ENCODE peak calls at places on chromosomes 13 and 19, in five cellular contexts. Y is putamen; Q is astrocyte of the spinal cord; K is CD8-positive, alpha-beta T cell; N is suprapubic skin. C is an unnamed sample.

GRCh38 chr19:14333101-14333871 is 48.0 kb upstream of the ADGRE5 start:
- DNase-seq in Y (no peak), Q (peak; percentile 6), K (no peak), N (no peak), C (no peak)

GRCh38 chr19:46494936-46495788 is 505 bp downstream of the PNMA8B start:
- DNase-seq in Y (no peak), Q (no peak), K (no peak), N (no peak), C (no peak)

GRCh38 chr13:24741016-24741662 is 22.8 kb upstream of the RNF17 start:
- DNase-seq in Y (no peak), Q (no peak), K (no peak), N (no peak), C (no peak)

GRCh38 chr19:23273022-23273593 is 22.9 kb upstream of the ZNF724 start:
- DNase-seq in Y (peak; percentile 22), Q (peak; percentile 22), K (peak; percentile 12), N (no peak), C (no peak)

GRCh38 chr19:19540707-19541515 is 2.8 kb downstream of the CILP2 start:
- DNase-seq in Y (no peak), Q (no peak), K (peak; percentile 72), N (peak; percentile 76), C (no peak)

GRCh38 chr13:21139374-21139773 is 37.0 kb downstream of the SKA3 start:
- DNase-seq in Y (no peak), Q (no peak), K (no peak), N (no peak), C (no peak)

GRCh38 chr13:77377016-77377415 is 50.1 kb upstream of the MYCBP2 start:
- DNase-seq in Y (no peak), Q (no peak), K (no peak), N (no peak), C (no peak)

GRCh38 chr13:33169273-33169980 is 116.1 kb downstream of the STARD13 start:
- DNase-seq in Y (no peak), Q (peak; percentile 93), K (no peak), N (no peak), C (no peak)

GRCh38 chr19:3826163-3826562 is 40.0 kb upstream of the MATK start:
- DNase-seq in Y (no peak), Q (no peak), K (no peak), N (no peak), C (no peak)

GRCh38 chr13:73076013-73076412 is 17.2 kb downstream of the KLF5 start:
- DNase-seq in Y (no peak), Q (no peak), K (no peak), N (no peak), C (no peak)

GRCh38 chr13:24083722-24084421 is 76.6 kb upstream of the SPATA13 start:
- DNase-seq in Y (peak; percentile 87), Q (no peak), K (no peak), N (no peak), C (no peak)

GRCh38 chr13:24540236-24541126 is 27.9 kb upstream of the PARP4 start:
- DNase-seq in Y (no peak), Q (no peak), K (no peak), N (no peak), C (no peak)

GRCh38 chr13:30429235-30429634 is 6.9 kb downstream of the UBE2L5 start:
- DNase-seq in Y (no peak), Q (no peak), K (no peak), N (no peak), C (no peak)

GRCh38 chr19:16470911-16471811 is 609 bp downstream of the EPS15L1 start:
- DNase-seq in Y (no peak), Q (peak; percentile 36), K (peak; percentile 27), N (no peak), C (no peak)

GRCh38 chr19:16893686-16893990 is 4.8 kb downstream of the F2RL3 start:
- DNase-seq in Y (no peak), Q (no peak), K (no peak), N (no peak), C (no peak)

GRCh38 chr19:1754651-1755466 is 1.6 kb downstream of the ONECUT3 start:
- DNase-seq in Y (no peak), Q (no peak), K (no peak), N (no peak), C (no peak)

GRCh38 chr13:52848455-52849190 is at the start of gene PCDH8:
- DNase-seq in Y (peak; percentile 44), Q (no peak), K (no peak), N (no peak), C (peak; percentile 53)

GRCh38 chr13:23776698-23777570 is 112.3 kb downstream of the MIPEP start:
- DNase-seq in Y (no peak), Q (no peak), K (no peak), N (no peak), C (no peak)

GRCh38 chr19:19203012-19203856 is at the start of gene NR2C2AP:
- DNase-seq in Y (peak; percentile 92), Q (peak; percentile 87), K (peak; percentile 93), N (peak; percentile 97), C (peak; percentile 82)

GRCh38 chr19:38003427-38004099 is 96.6 kb downstream of the SIPA1L3 start:
- DNase-seq in Y (peak; percentile 55), Q (peak; percentile 94), K (no peak), N (peak; percentile 83), C (peak; percentile 62)

GRCh38 chr19:3482507-3483225 is 575 bp downstream of the SMIM44 start:
- DNase-seq in Y (no peak), Q (no peak), K (no peak), N (no peak), C (no peak)

GRCh38 chr19:619286-620002 is 13.9 kb downstream of the POLRMT start:
- DNase-seq in Y (no peak), Q (no peak), K (no peak), N (no peak), C (no peak)

GRCh38 chr19:11404588-11405258 is 14.4 kb downstream of the RGL3 start:
- DNase-seq in Y (no peak), Q (no peak), K (no peak), N (no peak), C (no peak)